ENCODE peak calls at places on chromosomes 3 and 15, in seven cellular contexts. A is keratinocyte, H is OCI-LY7, K is GM23248, O is mesenchymal stem cell, D is PC-3, S is neuronal stem cell. U is an unnamed sample.

GRCh38 chr3:176351408-176351807 is 845.9 kb downstream of the TBL1XR1 start:
- DNase-seq in A (no peak), H (no peak), K (peak), O (no peak), D (no peak), S (no peak), U (no peak)

GRCh38 chr3:17087509-17087908 is 202.8 kb downstream of the PLCL2 start:
- DNase-seq in A (no peak), H (no peak), K (no peak), O (no peak), D (no peak), S (no peak), U (no peak)

GRCh38 chr15:70605606-70606410 is 157.6 kb downstream of the UACA start:
- DNase-seq in A (no peak), H (no peak), K (peak), O (peak), D (peak), S (no peak), U (no peak)

GRCh38 chr15:31353931-31354330 is 27.3 kb downstream of the KLF13 start:
- DNase-seq in A (no peak), H (no peak), K (peak), O (peak), D (no peak), S (no peak), U (no peak)

GRCh38 chr15:69298697-69299441 is at the start of gene PAQR5:
- DNase-seq in A (no peak), H (no peak), K (peak), O (peak), D (peak), S (no peak), U (no peak)

GRCh38 chr3:67947808-67948508 is 293.5 kb upstream of the SUCLG2 start:
- DNase-seq in A (no peak), H (peak), K (no peak), O (peak), D (peak), S (peak), U (peak)

GRCh38 chr3:108024146-108024836 is 66.5 kb downstream of the CD47 start:
- DNase-seq in A (no peak), H (no peak), K (no peak), O (no peak), D (peak), S (no peak), U (no peak)

GRCh38 chr3:127182848-127183714 is 9.8 kb upstream of the PRR23E start:
- DNase-seq in A (no peak), H (no peak), K (no peak), O (no peak), D (peak), S (no peak), U (no peak)

GRCh38 chr3:105970283-105970682 is 101.5 kb upstream of the CBLB start:
- DNase-seq in A (peak), H (peak), K (peak), O (peak), D (peak), S (no peak), U (no peak)

GRCh38 chr3:43863966-43864933 is 173.5 kb downstream of the ABHD5 start:
- DNase-seq in A (no peak), H (no peak), K (no peak), O (no peak), D (no peak), S (no peak), U (no peak)

GRCh38 chr3:127472506-127472905 is 118.0 kb downstream of the TPRA1 start:
- DNase-seq in A (no peak), H (no peak), K (no peak), O (no peak), D (no peak), S (no peak), U (no peak)

GRCh38 chr15:22933641-22934061 is 46.5 kb downstream of the CYFIP1 start:
- DNase-seq in A (no peak), H (peak), K (peak), O (no peak), D (peak), S (no peak), U (no peak)

GRCh38 chr15:20356444-20357138 is 185.0 kb downstream of the GOLGA6L6 start:
- DNase-seq in A (no peak), H (peak), K (peak), O (peak), D (peak), S (peak), U (peak)

GRCh38 chr3:52384009-52384761 is 60.7 kb downstream of the SEMA3G start:
- DNase-seq in A (no peak), H (no peak), K (no peak), O (no peak), D (no peak), S (no peak), U (no peak)

GRCh38 chr3:126364130-126364695 is 7.0 kb upstream of the KLF15 start:
- DNase-seq in A (no peak), H (no peak), K (no peak), O (no peak), D (no peak), S (no peak), U (peak)

GRCh38 chr3:112739252-112739945 is 98.5 kb upstream of the CCDC80 start:
- DNase-seq in A (no peak), H (no peak), K (peak), O (no peak), D (peak), S (no peak), U (no peak)

GRCh38 chr3:54712539-54712938 is 215.3 kb downstream of the LRTM1 start:
- DNase-seq in A (no peak), H (no peak), K (peak), O (no peak), D (no peak), S (no peak), U (no peak)

GRCh38 chr3:94423566-94423965 is 360.7 kb downstream of the NSUN3 start:
- DNase-seq in A (no peak), H (no peak), K (peak), O (peak), D (no peak), S (no peak), U (no peak)

GRCh38 chr3:126498936-126499335 is 18.6 kb downstream of the UROC1 start:
- DNase-seq in A (no peak), H (peak), K (no peak), O (no peak), D (no peak), S (no peak), U (no peak)

GRCh38 chr3:139934557-139935070 is 371 bp upstream of the CLSTN2 start:
- DNase-seq in A (no peak), H (no peak), K (peak), O (peak), D (no peak), S (peak), U (no peak)

GRCh38 chr15:78265752-78266224 is 1.4 kb downstream of the DNAJA4 start:
- DNase-seq in A (peak), H (no peak), K (peak), O (peak), D (peak), S (no peak), U (no peak)

GRCh38 chr3:169545606-169546005 is 117.9 kb downstream of the MECOM start:
- DNase-seq in A (no peak), H (no peak), K (no peak), O (no peak), D (no peak), S (no peak), U (no peak)

GRCh38 chr3:114967168-114967567 is 179.9 kb downstream of the ZBTB20 start:
- DNase-seq in A (no peak), H (no peak), K (no peak), O (no peak), D (no peak), S (no peak), U (no peak)

GRCh38 chr15:47431501-47431900 is 285.8 kb upstream of the SEMA6D start:
- DNase-seq in A (peak), H (no peak), K (peak), O (peak), D (peak), S (no peak), U (no peak)

GRCh38 chr3:197256104-197256503 is 42.3 kb downstream of the DLG1 start:
- DNase-seq in A (no peak), H (no peak), K (no peak), O (no peak), D (no peak), S (no peak), U (no peak)

GRCh38 chr3:38614651-38615352 is 34.7 kb downstream of the SCN5A start:
- DNase-seq in A (no peak), H (no peak), K (no peak), O (no peak), D (no peak), S (no peak), U (no peak)

GRCh38 chr15:35437157-35437556 is 108.8 kb downstream of the DPH6 start:
- DNase-seq in A (no peak), H (no peak), K (peak), O (peak), D (peak), S (no peak), U (no peak)

GRCh38 chr3:197456271-197457091 is 99.3 kb downstream of the BDH1 start:
- DNase-seq in A (no peak), H (no peak), K (peak), O (peak), D (no peak), S (peak), U (peak)

GRCh38 chr3:14492948-14493881 is 46.9 kb downstream of the GRIP2 start:
- DNase-seq in A (no peak), H (no peak), K (no peak), O (no peak), D (no peak), S (no peak), U (no peak)

GRCh38 chr3:192802957-192803899 is 75.9 kb upstream of the FGF12 start:
- DNase-seq in A (no peak), H (peak), K (peak), O (peak), D (peak), S (peak), U (peak)

GRCh38 chr3:126567696-126568438 is 9.1 kb upstream of the C3orf22 start:
- DNase-seq in A (no peak), H (no peak), K (no peak), O (no peak), D (peak), S (no peak), U (no peak)

GRCh38 chr15:46703352-46703861 is 1013.9 kb upstream of the SEMA6D start:
- DNase-seq in A (no peak), H (no peak), K (no peak), O (peak), D (no peak), S (no peak), U (peak)

GRCh38 chr15:40051616-40052415 is 12.8 kb upstream of the SRP14 start:
- DNase-seq in A (no peak), H (no peak), K (no peak), O (no peak), D (no peak), S (no peak), U (no peak)

GRCh38 chr15:99957642-99958013 is 224.4 kb upstream of the LYSMD4 start:
- DNase-seq in A (no peak), H (no peak), K (no peak), O (no peak), D (no peak), S (no peak), U (no peak)

GRCh38 chr15:99961011-99961441 is 227.8 kb upstream of the LYSMD4 start:
- DNase-seq in A (no peak), H (no peak), K (peak), O (peak), D (peak), S (no peak), U (no peak)

GRCh38 chr15:99956820-99957641 is 223.8 kb upstream of the LYSMD4 start:
- DNase-seq in A (no peak), H (no peak), K (no peak), O (no peak), D (no peak), S (no peak), U (no peak)

GRCh38 chr15:99956022-99956775 is 223.0 kb upstream of the LYSMD4 start:
- DNase-seq in A (peak), H (no peak), K (no peak), O (no peak), D (no peak), S (no peak), U (no peak)

GRCh38 chr15:99958426-99959097 is 225.3 kb upstream of the LYSMD4 start:
- DNase-seq in A (no peak), H (no peak), K (no peak), O (no peak), D (peak), S (no peak), U (no peak)
- H3K4me2 ChIP-seq in A (no peak), H (no peak), K (no peak), O (no peak), D (peak), S (no peak), U (no peak)

GRCh38 chr15:63244399-63244798 is 33.0 kb upstream of the APH1B start:
- DNase-seq in A (no peak), H (no peak), K (peak), O (peak), D (no peak), S (peak), U (no peak)

GRCh38 chr15:63241316-63241715 is 36.1 kb upstream of the APH1B start:
- DNase-seq in A (no peak), H (no peak), K (no peak), O (no peak), D (no peak), S (no peak), U (no peak)

GRCh38 chr15:63243101-63243500 is 34.3 kb upstream of the APH1B start:
- DNase-seq in A (no peak), H (no peak), K (peak), O (no peak), D (no peak), S (no peak), U (no peak)

GRCh38 chr15:63244976-63245645 is 32.3 kb upstream of the APH1B start:
- DNase-seq in A (no peak), H (no peak), K (peak), O (no peak), D (no peak), S (no peak), U (no peak)

GRCh38 chr15:63243776-63244175 is 33.6 kb upstream of the APH1B start:
- DNase-seq in A (no peak), H (no peak), K (no peak), O (no peak), D (no peak), S (no peak), U (no peak)
- H3K4me2 ChIP-seq in A (no peak), H (no peak), K (peak), O (no peak), D (no peak), S (no peak), U (no peak)

DNA sequence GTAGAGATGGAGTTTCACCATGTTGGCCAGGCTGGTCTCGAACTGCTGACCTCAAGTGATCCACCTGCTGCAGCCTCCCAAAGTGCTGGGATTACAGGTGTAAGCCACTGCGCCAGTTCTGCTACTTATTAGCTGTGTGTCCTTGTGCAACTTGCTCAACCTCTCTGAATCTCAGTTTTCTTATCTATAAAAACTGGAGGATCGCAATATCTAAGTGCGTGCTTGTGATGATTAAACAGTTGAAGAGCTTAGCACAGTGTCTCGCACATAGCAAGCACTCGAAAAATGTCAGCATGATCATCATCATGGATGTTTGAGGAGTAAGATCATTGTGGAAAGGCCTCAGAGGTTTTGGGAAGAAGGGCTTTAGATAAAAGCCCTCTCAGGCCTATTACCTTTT is 10.8 kb downstream of the CLCN2 start:
- DNase-seq in A (no peak), H (no peak), K (no peak), O (no peak), D (no peak), S (no peak), U (no peak)
- H3K4me2 ChIP-seq in A (no peak), H (no peak), K (no peak), O (no peak), D (no peak), S (no peak), U (no peak)

GRCh38 chr15:49135893-49136292 is 19.5 kb downstream of the COPS2 start:
- DNase-seq in A (no peak), H (no peak), K (peak), O (peak), D (peak), S (no peak), U (no peak)

GRCh38 chr15:49131403-49131802 is 24.0 kb downstream of the COPS2 start:
- DNase-seq in A (no peak), H (no peak), K (no peak), O (no peak), D (no peak), S (no peak), U (no peak)

GRCh38 chr15:49134683-49135341 is 20.6 kb downstream of the COPS2 start:
- DNase-seq in A (no peak), H (no peak), K (no peak), O (no peak), D (no peak), S (no peak), U (no peak)

GRCh38 chr15:49137861-49138260 is 17.5 kb downstream of the COPS2 start:
- DNase-seq in A (no peak), H (no peak), K (peak), O (no peak), D (peak), S (no peak), U (no peak)

GRCh38 chr15:49135342-49135857 is 20.0 kb downstream of the COPS2 start:
- DNase-seq in A (no peak), H (no peak), K (peak), O (no peak), D (no peak), S (no peak), U (no peak)
- H3K4me2 ChIP-seq in A (peak), H (no peak), K (peak), O (peak), D (peak), S (no peak), U (peak)